ENCODE peak calls at places on chromosomes 4 and X, in nine cellular contexts. F is BJ; T is fibroblast of villous mesenchyme; U is activated CD4-positive, alpha-beta T cell treated with anti-CD3 and anti-CD28 coated beads, Interleukin-2, amount 50 U/mL, for 24 hours; H is NCI-H1092; Z is left lung; V is aorta; B is stimulated activated CD8-positive, alpha-beta memory T cell treated with anti-CD3 and anti-CD28 coated beads, Interleukin-2, amount 100 ng/mL, for 48 hours; K is progenitor cell of endocrine pancreas. W is an unnamed sample.

GRCh38 chr4:156581693-156582092 is 389.9 kb downstream of the PDGFC start:
- DNase-seq in F (no peak), T (no peak), U (no peak), H (no peak), Z (no peak), V (no peak), B (no peak), K (no peak), W (peak)

GRCh38 chr4:141570290-141570689 is 66.1 kb upstream of the IL15 start:
- DNase-seq in F (no peak), T (no peak), U (no peak), H (no peak), Z (no peak), V (no peak), B (no peak), K (no peak), W (no peak)

GRCh38 chrX:63506320-63506719 is 155.2 kb upstream of the SPIN4 start:
- DNase-seq in F (no peak), T (peak), U (no peak), H (peak), Z (no peak), V (no peak), B (no peak), K (no peak), W (peak)

GRCh38 chr4:8608714-8609391 is 16.3 kb downstream of the CPZ start:
- DNase-seq in F (no peak), T (no peak), U (no peak), H (no peak), Z (no peak), V (no peak), B (no peak), K (no peak), W (no peak)

GRCh38 chrX:41381685-41382084 is 47.7 kb downstream of the DDX3X start:
- DNase-seq in F (peak), T (peak), U (no peak), H (no peak), Z (peak), V (peak), B (no peak), K (no peak), W (no peak)

GRCh38 chr4:24126776-24127175 is 236.9 kb upstream of the PPARGC1A start:
- DNase-seq in F (no peak), T (no peak), U (no peak), H (no peak), Z (no peak), V (no peak), B (no peak), K (no peak), W (no peak)

GRCh38 chr4:187304131-187304530 is 580.5 kb upstream of the FAT1 start:
- DNase-seq in F (no peak), T (no peak), U (no peak), H (peak), Z (no peak), V (no peak), B (no peak), K (no peak), W (no peak)

GRCh38 chr4:107709916-107710315 is 10.1 kb downstream of the PAPSS1 start:
- DNase-seq in F (no peak), T (no peak), U (no peak), H (no peak), Z (no peak), V (no peak), B (no peak), K (no peak), W (no peak)

GRCh38 chrX:128396601-128397000 is 344.4 kb upstream of the ACTRT1 start:
- DNase-seq in F (no peak), T (no peak), U (no peak), H (no peak), Z (no peak), V (no peak), B (no peak), K (no peak), W (no peak)

GRCh38 chr4:135838889-135839288 is 1637.3 kb upstream of the PABPC4L start:
- DNase-seq in F (no peak), T (no peak), U (no peak), H (no peak), Z (no peak), V (no peak), B (no peak), K (no peak), W (no peak)

GRCh38 chrX:149527705-149528104 is 13.1 kb upstream of the EOLA1 start:
- DNase-seq in F (no peak), T (peak), U (no peak), H (no peak), Z (no peak), V (no peak), B (no peak), K (no peak), W (no peak)